ENCODE peak calls at places on chromosomes 11 and 22, in four cellular contexts. I is HepG2, K is K562, C is GM12878. D is an unnamed sample.
A peak's percentile ranks its signal among the peaks of the same experiment; 100 is the strongest.

GRCh38 chr11:84901986-84902385 is 725.2 kb downstream of the DLG2 start:
- DNase-seq in I (no peak), K (no peak), C (no peak), D (no peak)

GRCh38 chr11:109034341-109034696 is 369.4 kb downstream of the DDX10 start:
- DNase-seq in I (no peak), K (no peak), C (no peak), D (no peak)

GRCh38 chr11:130478204-130478701 is 29.8 kb downstream of the ADAMTS15 start:
- DNase-seq in I (no peak), K (no peak), C (no peak), D (no peak)

GRCh38 chr22:20132686-20133246 is 1.2 kb downstream of the ZDHHC8 start:
- DNase-seq in I (no peak), K (no peak), C (no peak), D (no peak)

GRCh38 chr22:30282616-30283046 is 6.7 kb downstream of the CASTOR1 start:
- DNase-seq in I (no peak), K (no peak), C (no peak), D (no peak)

GRCh38 chr11:65389294-65389980 is 3.0 kb downstream of the FRMD8 start:
- DNase-seq in I (no peak), K (no peak), C (no peak), D (no peak)

GRCh38 chr11:134579709-134580634 is 167.9 kb upstream of the B3GAT1 start:
- DNase-seq in I (no peak), K (no peak), C (no peak), D (no peak)

GRCh38 chr11:119450590-119450989 is 27.6 kb upstream of the THY1 start:
- DNase-seq in I (no peak), K (no peak), C (no peak), D (no peak)

GRCh38 chr11:32231909-32232493 is 141.1 kb downstream of the RCN1 start:
- DNase-seq in I (peak; percentile 13), K (peak; percentile 48), C (no peak), D (peak; percentile 76)

GRCh38 chr11:77046060-77046501 is 11.9 kb downstream of the B3GNT6 start:
- DNase-seq in I (no peak), K (peak; percentile 80), C (no peak), D (peak; percentile 84)

GRCh38 chr22:17944205-17944725 is 80.1 kb downstream of the MICAL3 start:
- DNase-seq in I (no peak), K (no peak), C (no peak), D (no peak)

GRCh38 chr22:17943533-17944204 is 80.7 kb downstream of the MICAL3 start:
- DNase-seq in I (no peak), K (no peak), C (no peak), D (no peak)

GRCh38 chr22:17942721-17943120 is 81.6 kb downstream of the MICAL3 start:
- DNase-seq in I (no peak), K (no peak), C (no peak), D (no peak)

GRCh38 chr22:17939579-17939978 is 84.8 kb downstream of the MICAL3 start:
- DNase-seq in I (no peak), K (no peak), C (no peak), D (no peak)

DNA sequence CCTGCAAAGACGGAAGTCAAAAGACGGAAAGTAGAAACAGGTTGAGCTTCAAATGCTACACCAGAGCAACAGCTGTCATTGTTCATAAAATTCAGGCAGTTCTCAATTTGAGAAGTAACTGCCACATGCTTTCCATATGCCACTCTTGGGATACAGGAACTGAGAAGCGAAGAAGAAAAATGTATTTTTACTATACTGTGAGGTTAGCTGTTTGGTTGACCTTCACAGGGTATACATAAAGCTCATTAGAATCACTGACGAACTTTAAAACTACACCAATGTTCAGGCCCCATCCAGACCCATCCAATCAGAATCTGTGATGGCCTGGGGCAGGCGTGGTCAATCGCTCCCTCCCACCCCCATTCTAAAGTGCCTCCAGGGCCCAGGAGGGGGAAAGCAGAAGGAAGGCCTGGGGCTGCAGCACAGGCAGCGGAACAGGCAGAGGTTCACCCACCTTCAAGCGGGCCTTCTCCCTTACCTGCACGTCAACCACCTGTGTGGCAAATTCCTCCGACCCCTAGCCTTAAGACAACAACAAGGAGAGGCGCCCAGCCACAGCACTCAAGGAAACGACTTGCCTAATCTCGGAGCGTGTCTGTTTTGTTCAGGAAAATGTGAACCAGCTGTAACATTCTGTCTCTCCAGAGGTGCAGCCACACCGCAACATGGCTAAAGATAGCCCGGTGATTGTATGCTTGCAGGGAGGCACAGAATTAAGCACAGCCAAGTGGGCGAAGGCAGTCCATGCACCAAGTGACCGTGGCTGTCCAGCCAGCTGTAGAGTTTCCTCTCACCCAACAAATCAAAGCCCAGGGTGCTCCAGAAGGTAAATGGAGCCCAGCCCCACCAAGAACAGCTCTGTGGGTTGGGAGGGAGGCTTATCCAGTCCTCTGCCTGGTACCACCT is 82.6 kb downstream of the MICAL3 start:
- DNase-seq in I (no peak), K (no peak), C (no peak), D (no peak)
- H4K20me1 ChIP-seq in I (peaks cover 3% of the 10 kb centered on the region), K (peaks cover 61% of the 10 kb centered on the region), C (peaks cover 8% of the 10 kb centered on the region), D (no peaks in the 10 kb centered on the region)

GRCh38 chr11:56848105-56848809 is 99.8 kb upstream of the OR9G4 start:
- DNase-seq in I (no peak), K (no peak), C (no peak), D (no peak)

GRCh38 chr11:56843816-56844215 is 95.3 kb upstream of the OR9G4 start:
- DNase-seq in I (no peak), K (no peak), C (no peak), D (no peak)

GRCh38 chr11:56845121-56845732 is 96.7 kb upstream of the OR9G4 start:
- DNase-seq in I (no peak), K (no peak), C (no peak), D (no peak)

GRCh38 chr11:56849250-56849649 is 100.8 kb upstream of the OR9G4 start:
- DNase-seq in I (no peak), K (no peak), C (no peak), D (no peak)

DNA sequence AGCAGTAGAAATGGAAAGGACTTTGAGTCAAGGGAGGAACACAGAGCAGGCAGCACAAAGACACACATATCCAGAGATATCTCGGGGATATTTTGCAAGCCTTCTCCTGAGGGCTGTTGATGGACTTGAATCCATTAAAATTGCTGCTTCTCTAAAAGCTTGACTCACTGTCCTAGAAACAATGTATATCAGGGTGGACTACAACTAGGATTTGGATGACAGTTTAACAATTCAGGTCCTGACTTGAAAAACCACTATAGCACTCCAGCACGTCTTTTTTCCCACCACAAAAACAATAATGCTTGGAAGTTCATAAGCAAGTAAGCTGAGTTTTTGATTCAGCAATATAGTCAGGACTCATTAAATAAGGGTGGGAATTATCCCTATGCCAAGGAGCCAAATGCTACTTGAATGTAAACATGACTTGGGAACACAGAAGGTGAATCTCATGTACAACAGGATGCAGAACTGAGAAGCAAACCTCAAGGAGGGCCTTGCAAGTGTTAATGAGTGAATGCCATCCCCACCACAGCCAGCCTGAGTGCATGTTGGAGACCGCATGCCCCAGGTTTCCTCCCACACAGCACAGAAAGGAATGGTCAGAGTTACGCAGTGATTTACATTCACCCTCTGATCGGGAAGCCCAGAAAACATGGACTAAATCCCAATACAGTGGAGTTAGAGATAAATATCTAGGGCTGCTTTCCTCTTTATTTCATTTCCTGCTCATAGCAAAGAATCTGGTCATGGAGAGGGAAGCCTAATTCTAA is 98.3 kb upstream of the OR9G4 start:
- DNase-seq in I (no peak), K (no peak), C (no peak), D (no peak)
- TF ChIP-seq JUNB in I (no peak), K (no peak), C (no peak), D (no peak)

GRCh38 chr22:41512421-41513194 is 31.7 kb downstream of the POLR3H start:
- DNase-seq in I (peak; percentile 29), K (peak; percentile 88), C (no peak), D (peak; percentile 96)
- H3K27ac ChIP-seq in I (peak overlapping the region; percentile 13), K (peak overlapping the region; percentile 69), C (no peak overlapping the region), D (peak overlapping the region; percentile 87)

GRCh38 chr22:25364736-25365241 is 145.3 kb downstream of the CRYBB2 start:
- DNase-seq in I (no peak), K (no peak), C (no peak), D (no peak)

GRCh38 chr22:25366408-25366807 is 147.0 kb downstream of the CRYBB2 start:
- DNase-seq in I (no peak), K (no peak), C (no peak), D (peak; percentile 43)

GRCh38 chr22:25366876-25367466 is 147.5 kb downstream of the CRYBB2 start:
- DNase-seq in I (no peak), K (no peak), C (no peak), D (no peak)

GRCh38 chr22:25364281-25364680 is 144.8 kb downstream of the CRYBB2 start:
- DNase-seq in I (no peak), K (no peak), C (no peak), D (no peak)

GRCh38 chr22:25365491-25366261 is 146.2 kb downstream of the CRYBB2 start:
- DNase-seq in I (no peak), K (no peak), C (no peak), D (no peak)
- H4K20me1 ChIP-seq in I (peaks cover 16% of the 10 kb centered on the region), K (peaks cover 11% of the 10 kb centered on the region), C (peaks cover 3% of the 10 kb centered on the region), D (peaks cover 12% of the 10 kb centered on the region)

DNA sequence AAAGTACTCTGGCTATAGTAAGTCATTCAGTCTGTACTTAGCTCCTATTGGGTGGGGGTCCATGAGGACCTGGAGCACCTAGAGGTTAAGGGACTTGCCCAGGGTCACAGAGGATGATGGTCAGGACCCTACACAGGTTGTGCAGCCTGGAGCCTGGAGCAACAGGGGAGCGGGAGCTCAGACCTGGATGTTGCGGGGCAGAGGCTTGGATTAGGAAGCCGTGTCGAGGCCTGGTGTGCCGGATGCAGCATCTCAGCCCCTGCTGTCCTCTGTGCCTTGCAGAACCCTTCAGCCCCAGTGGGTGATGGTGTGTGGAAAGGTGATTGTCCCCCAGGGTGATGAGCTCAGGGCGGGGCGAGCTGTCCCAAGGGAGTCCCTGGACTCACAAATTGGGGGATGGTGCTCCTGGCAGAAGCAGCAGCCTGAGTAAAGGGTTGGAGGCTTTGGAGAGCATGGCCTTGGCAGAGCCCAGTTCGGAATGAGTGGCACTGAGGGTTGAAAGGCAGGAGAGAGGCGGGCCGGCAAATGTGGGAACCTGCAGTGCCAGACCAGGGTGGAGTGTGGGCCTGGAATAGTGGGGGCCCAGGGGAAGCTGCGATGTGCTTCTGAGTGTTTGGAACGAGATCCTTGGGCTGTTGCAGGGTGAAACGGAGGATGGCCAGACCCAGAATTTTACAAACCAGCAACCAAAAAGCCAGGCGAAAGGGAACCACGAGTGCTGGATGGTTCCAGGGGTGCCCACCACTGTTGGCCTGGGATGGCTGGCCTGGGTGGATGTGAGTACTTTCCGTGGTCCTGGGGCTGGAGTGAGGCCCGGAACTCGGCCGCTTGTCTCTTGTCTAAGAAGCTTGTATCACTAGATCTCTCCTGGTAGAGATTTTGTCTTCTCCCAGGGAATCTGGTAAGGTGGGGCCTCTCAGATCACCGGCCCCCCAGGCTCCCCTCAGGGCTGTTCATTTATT is 2.9 kb downstream of the TPCN2 start:
- DNase-seq in I (no peak), K (no peak), C (no peak), D (no peak)
- TF ChIP-seq JUNB in I (no peak), K (no peak), C (no peak), D (no peak)

D was measured in GM23338.